ENCODE peak calls at places on chromosomes 12 and 14, in six cellular contexts. H is aorta, J is HCT116, E is adipocyte, G is WERI-Rb-1, T is heart left ventricle. Z is an unnamed sample.

GRCh38 chr12:57905812-57906475 is 35.4 kb upstream of the ATP23 start:
- DNase-seq in E (no peak), T (no peak), G (no peak), J (no peak), H (no peak), Z (no peak)

GRCh38 chr12:93550748-93551611 is 21.5 kb upstream of the SOCS2 start:
- DNase-seq in H (no peak), G (no peak), T (no peak), J (no peak), E (no peak), Z (no peak)

GRCh38 chr14:68281497-68281896 is 461.9 kb downstream of the RAD51B start:
- DNase-seq in E (no peak), T (no peak), J (no peak), H (no peak), G (no peak), Z (no peak)

GRCh38 chr12:54135621-54136027 is 53.2 kb downstream of the SMUG1 start:
- DNase-seq in E (no peak), G (peak; percentile 95), T (no peak), H (no peak), J (no peak), Z (no peak)

GRCh38 chr12:62769076-62769619 is 165.8 kb downstream of the PPM1H start:
- DNase-seq in E (no peak), H (no peak), J (no peak), T (no peak), G (no peak), Z (no peak)

GRCh38 chr12:25130741-25131188 is 64.2 kb downstream of the DNAI7 start:
- DNase-seq in T (no peak), G (no peak), J (peak; percentile 22), E (peak; percentile 88), H (no peak), Z (no peak)

GRCh38 chr14:61280526-61281185 is 482 bp downstream of the TMEM30B start:
- DNase-seq in H (peak; percentile 74), E (peak; percentile 70), J (no peak), T (peak; percentile 71), G (no peak), Z (peak; percentile 84)

GRCh38 chr12:101824831-101825230 is 5.9 kb downstream of the GNPTAB start:
- DNase-seq in E (no peak), G (no peak), H (no peak), J (no peak), T (no peak), Z (no peak)

GRCh38 chr14:96055065-96055752 is 16.0 kb downstream of the C14orf132 start:
- DNase-seq in J (no peak), G (no peak), T (no peak), E (no peak), H (no peak), Z (no peak)

GRCh38 chr14:68397371-68397779 is 395.5 kb downstream of the ZFP36L1 start:
- DNase-seq in H (peak; percentile 88), E (no peak), G (no peak), T (peak; percentile 84), J (no peak), Z (no peak)

GRCh38 chr14:55339770-55340169 is 68.5 kb downstream of the FBXO34 start:
- DNase-seq in T (no peak), H (no peak), J (no peak), E (no peak), G (no peak), Z (no peak)

GRCh38 chr14:60093088-60093487 is 1.4 kb downstream of the PCNX4 start:
- DNase-seq in E (peak; percentile 56), T (no peak), G (no peak), J (no peak), H (no peak), Z (no peak)

GRCh38 chr12:94033767-94034166 is 114.6 kb upstream of the PLXNC1 start:
- DNase-seq in J (no peak), T (no peak), G (no peak), H (no peak), E (no peak), Z (no peak)

GRCh38 chr12:15706010-15706676 is 83.0 kb downstream of the EPS8 start:
- DNase-seq in J (no peak), T (no peak), G (no peak), E (no peak), H (no peak), Z (peak; percentile 8)

GRCh38 chr12:106145539-106146447 is 7.0 kb upstream of the NUAK1 start:
- DNase-seq in G (no peak), J (no peak), H (no peak), E (no peak), T (peak; percentile 53), Z (no peak)

GRCh38 chr14:54699087-54699530 is 132.2 kb downstream of the SAMD4A start:
- DNase-seq in J (no peak), H (peak; percentile 59), T (peak; percentile 77), E (no peak), G (peak; percentile 64), Z (no peak)

GRCh38 chr12:2306686-2307249 is 254.0 kb downstream of the CACNA1C start:
- DNase-seq in G (no peak), E (no peak), J (no peak), H (no peak), T (no peak), Z (peak; percentile 71)
- H3K4me3 ChIP-seq in G (no peak overlapping the region), E (no peak overlapping the region), J (no peak overlapping the region), H (no peak overlapping the region), T (no peak overlapping the region), Z (no peak overlapping the region)

GRCh38 chr12:4268549-4269181 is 4.9 kb upstream of the CCND2 start:
- DNase-seq in J (no peak), T (no peak), E (peak; percentile 11), G (no peak), H (no peak), Z (no peak)
- H3K27me3 ChIP-seq in J (peaks cover 84% of the 10 kb centered on the region), T (peaks cover 9% of the 10 kb centered on the region), E (peaks cover 45% of the 10 kb centered on the region), G (peaks cover 82% of the 10 kb centered on the region), H (no peaks in the 10 kb centered on the region), Z (peaks cover 29% of the 10 kb centered on the region)

GRCh38 chr12:50104614-50105366 is 982 bp downstream of the GPD1 start:
- DNase-seq in G (no peak), T (no peak), J (no peak), E (no peak), H (no peak), Z (no peak)
- H3K4me3 ChIP-seq in G (no peak overlapping the region), T (no peak overlapping the region), J (no peak overlapping the region), E (peak overlapping the region; percentile 83), H (no peak overlapping the region), Z (no peak overlapping the region)

GRCh38 chr14:104583424-104584114 is 4.0 kb downstream of the C14orf180 start:
- DNase-seq in J (no peak), T (no peak), G (no peak), H (no peak), E (no peak), Z (no peak)

GRCh38 chr14:104586832-104587620 is 7.5 kb downstream of the C14orf180 start:
- DNase-seq in E (no peak), T (peak; percentile 89), G (no peak), H (peak; percentile 79), J (no peak), Z (no peak)

GRCh38 chr14:104582649-104583048 is 3.1 kb downstream of the C14orf180 start:
- DNase-seq in J (no peak), T (peak; percentile 91), G (peak; percentile 79), H (no peak), E (no peak), Z (no peak)

GRCh38 chr14:104585966-104586702 is 6.6 kb downstream of the C14orf180 start:
- DNase-seq in E (no peak), G (no peak), H (peak; percentile 75), T (peak; percentile 71), J (no peak), Z (no peak)

DNA sequence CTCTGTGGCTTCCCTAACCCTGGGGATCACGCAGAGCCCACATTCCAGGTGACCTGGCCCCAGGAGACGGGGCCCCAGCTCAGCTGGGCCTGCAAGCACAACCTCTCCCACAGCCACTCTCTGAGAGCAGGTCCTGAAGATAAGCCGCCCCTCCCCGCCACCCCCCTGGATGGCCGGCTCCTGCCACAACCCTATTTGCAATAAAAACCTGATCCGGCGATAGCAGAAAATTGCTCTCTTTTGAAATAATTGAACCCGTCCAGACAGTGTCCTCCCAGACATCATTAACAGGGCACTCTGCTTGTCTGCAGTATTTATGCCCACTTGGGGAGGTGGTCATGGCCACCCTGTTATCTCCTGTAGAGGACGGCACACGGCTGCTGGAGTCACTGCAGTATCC is 5.0 kb downstream of the C14orf180 start:
- DNase-seq in E (no peak), T (no peak), J (no peak), G (no peak), H (no peak), Z (no peak)
- H3K27me3 ChIP-seq in E (peaks cover 23% of the 10 kb centered on the region), T (no peaks in the 10 kb centered on the region), J (no peaks in the 10 kb centered on the region), G (no peaks in the 10 kb centered on the region), H (no peaks in the 10 kb centered on the region), Z (no peaks in the 10 kb centered on the region)

GRCh38 chr12:11891350-11892064 is 179.2 kb upstream of the BCL2L14 start:
- DNase-seq in G (no peak), H (peak; percentile 55), J (no peak), T (peak; percentile 72), E (no peak), Z (no peak)

GRCh38 chr12:11892065-11892391 is 178.7 kb upstream of the BCL2L14 start:
- DNase-seq in J (no peak), T (no peak), G (no peak), H (no peak), E (no peak), Z (no peak)

GRCh38 chr12:11895421-11896064 is 175.2 kb upstream of the BCL2L14 start:
- DNase-seq in E (no peak), J (no peak), H (no peak), T (no peak), G (no peak), Z (no peak)

GRCh38 chr12:11894890-11895289 is 175.8 kb upstream of the BCL2L14 start:
- DNase-seq in J (no peak), T (no peak), H (no peak), G (no peak), E (no peak), Z (no peak)

DNA sequence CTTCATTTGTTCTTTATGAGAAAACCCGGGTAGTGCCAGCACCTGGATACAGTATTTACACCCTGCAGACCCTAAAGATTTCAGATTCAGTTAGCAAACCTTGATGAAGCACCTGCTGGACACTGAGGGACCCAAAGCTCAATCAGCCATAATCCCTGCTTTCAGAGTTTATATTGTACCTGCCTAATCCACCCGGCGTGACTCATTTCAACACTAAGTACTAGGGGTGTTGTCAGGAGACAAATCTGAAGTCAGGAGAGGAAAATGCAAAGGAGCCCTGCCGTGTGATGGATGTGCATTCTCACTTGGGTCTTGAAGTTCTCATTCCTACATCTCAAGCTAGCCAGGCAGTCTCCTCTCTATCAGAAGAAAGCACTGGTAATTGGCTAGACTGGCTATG is 176.7 kb upstream of the BCL2L14 start:
- DNase-seq in G (peak; percentile 61), J (no peak), T (no peak), E (no peak), H (no peak), Z (no peak)
- H3K4me3 ChIP-seq in G (no peak overlapping the region), J (no peak overlapping the region), T (no peak overlapping the region), E (no peak overlapping the region), H (no peak overlapping the region), Z (no peak overlapping the region)

GRCh38 chr12:46443594-46444263 is 71.2 kb upstream of the SLC38A2 start:
- DNase-seq in T (no peak), H (no peak), J (no peak), E (no peak), G (no peak), Z (no peak)
- H3K27me3 ChIP-seq in T (no peaks in the 10 kb centered on the region), H (no peaks in the 10 kb centered on the region), J (no peaks in the 10 kb centered on the region), E (no peaks in the 10 kb centered on the region), G (no peaks in the 10 kb centered on the region), Z (no peaks in the 10 kb centered on the region)

DNA sequence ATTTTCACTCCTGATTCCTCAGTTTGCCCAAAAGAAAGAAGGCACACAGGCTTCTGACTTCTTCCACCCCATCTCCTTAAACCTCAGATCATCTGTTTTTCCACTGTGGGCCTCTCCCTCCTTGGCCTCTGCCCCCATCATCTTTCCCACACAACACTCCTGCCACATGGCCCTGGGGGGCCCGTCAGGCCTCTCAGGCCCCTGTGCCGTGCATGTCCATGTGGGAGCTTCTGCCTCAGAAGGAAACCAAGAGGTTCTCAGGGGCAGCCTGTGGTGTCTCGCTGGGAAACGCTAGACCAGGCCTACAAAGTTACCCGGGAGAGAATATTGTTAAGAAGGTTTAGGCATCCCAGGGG is 8.0 kb downstream of the KLHL33 start:
- DNase-seq in T (no peak), H (no peak), G (no peak), E (no peak), J (no peak), Z (no peak)
- H3K4me3 ChIP-seq in T (peak overlapping the region; percentile 30), H (no peak overlapping the region), G (no peak overlapping the region), E (no peak overlapping the region), J (no peak overlapping the region), Z (no peak overlapping the region)

Z was measured in H7.